ENCODE peak calls at places on chromosomes 13 and 19, in six cellular contexts. E, B, Q, T, J and A are unnamed samples. For H3K27me3, the result is how much of the 10 kb centered on the place peaks cover.

GRCh38 chr13:106241974-106242373 is 293.5 kb downstream of the EFNB2 start:
- DNase-seq in Q (no peak), E (no peak), B (no peak), J (no peak), T (no peak), A (no peak)

GRCh38 chr19:13981988-13982501 is 24.1 kb downstream of the RFX1 start:
- DNase-seq in T (no peak), B (no peak), Q (no peak), J (no peak), E (no peak), A (no peak)

GRCh38 chr13:41458939-41459753 is 1.8 kb downstream of the RGCC start:
- DNase-seq in T (no peak), B (peak), E (peak), J (peak), Q (peak), A (no peak)

GRCh38 chr13:112959701-112960542 is 9.1 kb upstream of the MCF2L start:
- DNase-seq in E (no peak), Q (no peak), J (no peak), B (peak), T (no peak), A (no peak)

GRCh38 chr19:49712397-49712859 is 21.5 kb downstream of the CPT1C start:
- DNase-seq in T (peak), B (peak), J (peak), E (peak), Q (no peak), A (peak)

GRCh38 chr13:33363328-33363727 is 77.8 kb upstream of the STARD13 start:
- DNase-seq in E (no peak), Q (no peak), J (no peak), T (no peak), B (no peak), A (no peak)

GRCh38 chr19:35351441-35352176 is 3.9 kb downstream of the FFAR1 start:
- DNase-seq in T (no peak), J (no peak), E (no peak), Q (no peak), B (peak), A (no peak)

GRCh38 chr13:97212540-97213146 is 9.5 kb upstream of the MBNL2 start:
- DNase-seq in Q (no peak), T (peak), E (peak), B (peak), J (no peak), A (no peak)

GRCh38 chr13:100244431-100244830 is 155.5 kb downstream of the PCCA start:
- DNase-seq in J (no peak), T (no peak), Q (no peak), E (no peak), B (no peak), A (no peak)

GRCh38 chr19:897442-898039 is 4.3 kb downstream of the RNU6-9 start:
- DNase-seq in J (no peak), E (no peak), Q (no peak), B (peak), T (no peak), A (no peak)
- TF ChIP-seq CTCF in J (no peak), E (peak), Q (no peak), B (peak), T (no peak), A (peak)

GRCh38 chr19:28469544-28469943 is 743.4 kb downstream of the UQCRFS1 start:
- DNase-seq in B (no peak), E (no peak), T (no peak), J (no peak), Q (no peak), A (no peak)
- H3K27me3 ChIP-seq in B (under half), E (under half), T (under half), J (under half), Q (under half), A (under half)

GRCh38 chr19:3146677-3147100 is 10.9 kb downstream of the GNA15 start:
- DNase-seq in T (peak), J (peak), B (peak), Q (peak), E (no peak), A (no peak)
- TF ChIP-seq CTCF in T (peak), J (peak), B (peak), Q (peak), E (peak), A (peak)

DNA sequence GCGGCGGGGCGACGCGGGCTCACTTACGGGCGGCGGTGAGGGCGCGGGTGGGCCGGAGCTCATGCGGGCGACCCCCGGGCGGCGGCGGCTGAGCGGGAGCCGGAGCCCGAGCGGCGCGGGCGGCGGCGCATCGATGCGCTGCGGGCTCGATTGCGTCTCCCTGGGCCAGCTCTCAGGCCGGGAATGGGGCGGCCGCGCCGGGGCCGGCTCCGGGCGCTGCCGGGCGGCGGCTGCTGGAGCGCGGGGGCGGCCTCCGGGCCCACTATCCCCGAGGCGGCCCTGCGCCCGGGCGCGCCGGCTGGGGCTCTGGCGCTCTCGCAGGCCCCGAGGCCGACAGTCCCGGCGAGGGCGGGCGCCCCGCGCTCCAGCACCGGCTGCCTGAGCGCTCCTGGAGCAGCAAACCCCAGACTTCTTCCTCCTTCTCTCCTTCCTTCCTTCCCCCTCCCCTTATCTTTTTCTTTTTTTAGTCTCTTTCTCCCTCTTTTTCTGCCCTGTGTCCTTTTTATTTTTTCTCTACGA is 1.5 kb upstream of the TSHZ3 start:
- DNase-seq in Q (no peak), T (peak), E (no peak), J (no peak), B (peak), A (no peak)
- H3K27me3 ChIP-seq in Q (half or more), T (half or more), E (under half), J (under half), B (half or more), A (under half)

DNA sequence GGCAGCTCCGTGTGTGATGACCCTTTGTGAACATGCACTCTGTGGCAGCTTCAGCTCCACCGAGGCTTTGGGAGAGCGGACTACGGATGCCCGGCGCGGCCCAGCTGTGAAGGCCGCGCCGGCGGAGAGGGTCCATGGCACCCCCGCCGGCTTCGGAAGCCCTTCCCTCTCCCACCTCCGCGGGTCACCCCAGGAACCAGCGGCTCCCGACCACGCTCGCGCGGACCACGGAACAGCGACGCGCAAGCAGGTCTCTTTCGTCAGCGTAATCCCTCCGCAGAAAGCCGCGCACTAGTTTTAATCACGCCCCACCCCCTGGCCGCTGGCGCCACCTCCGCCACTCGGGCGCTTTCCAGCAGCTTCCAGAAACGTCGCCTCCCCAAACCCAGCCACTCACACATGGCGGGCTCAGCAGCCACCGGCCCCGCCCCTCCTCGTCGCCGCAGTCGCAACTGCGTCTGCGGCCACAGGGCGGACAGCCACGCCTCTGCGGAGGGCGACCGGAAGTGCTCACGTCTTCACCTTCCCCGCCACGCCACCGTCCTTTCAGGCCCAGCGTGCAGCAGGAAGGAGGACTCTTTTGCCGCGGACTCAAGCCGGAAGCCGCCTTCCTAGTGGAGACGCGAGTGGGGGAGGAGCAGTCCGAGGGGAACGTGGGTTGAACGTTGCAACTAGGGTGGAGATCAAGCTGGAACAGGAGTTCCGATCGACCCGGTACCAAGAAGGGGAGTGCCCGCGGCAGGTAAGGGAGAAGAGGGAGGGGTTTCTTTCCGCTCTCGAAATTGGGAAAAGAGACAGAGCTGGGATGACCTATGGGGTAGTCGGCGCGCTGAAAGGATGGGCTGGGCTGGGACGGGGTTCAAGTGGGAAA is at the start of gene USPL1:
- DNase-seq in J (peak), B (peak), T (peak), E (peak), Q (peak), A (peak)
- TF ChIP-seq CTCF in J (no peak), B (peak), T (no peak), E (peak), Q (no peak), A (peak)